ENCODE peak calls at places on chromosome 17, in ten cellular contexts. V, C, L, B, H, T, M, Z, O and K are unnamed samples.

GRCh38 chr17:4997302-4998026 is at the start of the genes INCA1 and KIF1C:
- DNase-seq in V (peak), C (peak), L (peak), B (peak), H (peak), T (peak), M (peak), Z (peak), O (peak), K (peak)

GRCh38 chr17:46894024-46894423 is 28.9 kb upstream of the GOSR2 start:
- DNase-seq in V (no peak), C (no peak), L (no peak), B (no peak), H (no peak), T (no peak), M (no peak), Z (no peak), O (no peak), K (no peak)

GRCh38 chr17:20097362-20097761 is 88.2 kb downstream of the SPECC1 start:
- DNase-seq in V (no peak), C (no peak), L (no peak), B (no peak), H (no peak), T (no peak), M (no peak), Z (no peak), O (peak), K (no peak)

GRCh38 chr17:77216435-77216980 is 75.7 kb downstream of the SEC14L1 start:
- DNase-seq in V (no peak), C (no peak), L (no peak), B (no peak), H (no peak), T (no peak), M (no peak), Z (no peak), O (no peak), K (no peak)

GRCh38 chr17:68674271-68674925 is 73.2 kb upstream of the FAM20A start:
- DNase-seq in V (no peak), C (no peak), L (no peak), B (no peak), H (no peak), T (no peak), M (no peak), Z (no peak), O (no peak), K (no peak)

GRCh38 chr17:42891539-42892152 is 9.0 kb upstream of the G6PC1 start:
- DNase-seq in V (no peak), C (no peak), L (no peak), B (no peak), H (no peak), T (no peak), M (no peak), Z (peak), O (no peak), K (no peak)

GRCh38 chr17:2852729-2853110 is 56.5 kb downstream of the RAP1GAP2 start:
- DNase-seq in V (no peak), C (no peak), L (no peak), B (no peak), H (no peak), T (no peak), M (no peak), Z (no peak), O (no peak), K (no peak)

GRCh38 chr17:69581061-69581955 is 166.8 kb downstream of the MAP2K6 start:
- DNase-seq in V (no peak), C (peak), L (no peak), B (no peak), H (no peak), T (no peak), M (peak), Z (no peak), O (no peak), K (no peak)

GRCh38 chr17:2214887-2215615 is 88.5 kb downstream of the SMG6 start:
- DNase-seq in V (no peak), C (no peak), L (no peak), B (no peak), H (no peak), T (no peak), M (no peak), Z (peak), O (no peak), K (no peak)

GRCh38 chr17:38867179-38867994 is 2.5 kb upstream of the LASP1 start:
- DNase-seq in V (peak), C (peak), L (peak), B (peak), H (peak), T (no peak), M (peak), Z (peak), O (peak), K (peak)

GRCh38 chr17:47952181-47953021 is 5.3 kb downstream of the PRR15L start:
- DNase-seq in V (no peak), C (no peak), L (no peak), B (no peak), H (no peak), T (no peak), M (no peak), Z (no peak), O (no peak), K (no peak)

GRCh38 chr17:14014647-14015046 is 54.7 kb upstream of the COX10 start:
- DNase-seq in V (no peak), C (no peak), L (no peak), B (no peak), H (no peak), T (no peak), M (no peak), Z (no peak), O (no peak), K (no peak)

GRCh38 chr17:78818932-78819331 is 21.7 kb downstream of the USP36 start:
- DNase-seq in V (no peak), C (peak), L (peak), B (no peak), H (no peak), T (no peak), M (no peak), Z (no peak), O (no peak), K (no peak)

GRCh38 chr17:39950871-39951348 is 11.9 kb upstream of the GSDMA start:
- DNase-seq in V (no peak), C (no peak), L (no peak), B (no peak), H (no peak), T (no peak), M (no peak), Z (peak), O (no peak), K (no peak)

GRCh38 chr17:40303009-40303657 is 5.8 kb upstream of the RARA start:
- DNase-seq in V (no peak), C (peak), L (no peak), B (peak), H (peak), T (peak), M (no peak), Z (peak), O (peak), K (peak)

GRCh38 chr17:13594762-13595697 is 6.7 kb downstream of the HS3ST3A1 start:
- DNase-seq in V (peak), C (peak), L (peak), B (peak), H (peak), T (peak), M (peak), Z (peak), O (peak), K (peak)